ENCODE peak calls at places on chromosomes 16 and 17, in seven cellular contexts. I is mucosa of descending colon, C is left ventricle myocardium inferior, S is psoas muscle, K is keratinocyte, M is A549, G is spleen. Z is an unnamed sample.

GRCh38 chr16:72621651-72622050 is 426.3 kb downstream of the ZFHX3 start:
- DNase-seq in C (no peak), K (no peak), M (no peak), S (no peak), I (no peak), G (no peak), Z (no peak)

GRCh38 chr16:13289515-13289914 is 388.1 kb downstream of the SHISA9 start:
- DNase-seq in S (no peak), C (no peak), K (no peak), M (no peak), I (no peak), G (no peak), Z (no peak)

GRCh38 chr17:77465358-77466041 is 324.7 kb downstream of the SEC14L1 start:
- DNase-seq in I (peak; percentile 61), C (peak; percentile 61), M (no peak), S (no peak), K (no peak), G (peak; percentile 94), Z (peak; percentile 72)

GRCh38 chr17:81238815-81239713 is at the start of the genes NDUFAF8 and TEPSIN:
- DNase-seq in K (peak; percentile 96), M (peak; percentile 100), G (peak; percentile 97), C (peak; percentile 97), S (peak; percentile 98), I (peak; percentile 96), Z (peak; percentile 99)

GRCh38 chr16:48105976-48106375 is 49.8 kb downstream of the ABCC12 start:
- DNase-seq in C (no peak), S (no peak), K (no peak), I (no peak), G (no peak), M (no peak), Z (no peak)

GRCh38 chr16:81650982-81651562 is 128.0 kb upstream of the PLCG2 start:
- DNase-seq in S (peak; percentile 83), C (peak; percentile 78), K (no peak), M (no peak), I (peak; percentile 64), G (no peak), Z (no peak)

GRCh38 chr16:87108941-87109340 is 208.3 kb downstream of the C16orf95 start:
- DNase-seq in K (no peak), I (no peak), S (no peak), G (no peak), C (no peak), M (no peak), Z (no peak)

GRCh38 chr16:57640185-57640584 is 11.8 kb downstream of the ADGRG1 start:
- DNase-seq in M (no peak), K (no peak), G (no peak), C (no peak), S (no peak), I (no peak), Z (no peak)

GRCh38 chr16:72404299-72404698 is 232.3 kb upstream of the PMFBP1 start:
- DNase-seq in C (no peak), K (no peak), G (no peak), S (no peak), I (no peak), M (no peak), Z (no peak)

GRCh38 chr16:27245276-27246231 is 23.0 kb downstream of the NSMCE1 start:
- DNase-seq in G (no peak), K (no peak), I (peak; percentile 39), C (no peak), S (peak; percentile 82), M (peak; percentile 65), Z (peak; percentile 89)

GRCh38 chr16:25707982-25708583 is 16.3 kb downstream of the HS3ST4 start:
- DNase-seq in K (no peak), C (no peak), I (no peak), S (no peak), M (no peak), G (no peak), Z (no peak)

GRCh38 chr17:50918933-50919296 is 52.8 kb upstream of the TOB1 start:
- DNase-seq in G (no peak), S (no peak), I (peak; percentile 72), K (no peak), C (no peak), M (no peak), Z (no peak)

GRCh38 chr17:58344791-58345157 is 7.2 kb downstream of the SUPT4H1 start:
- DNase-seq in I (no peak), M (no peak), G (peak; percentile 84), C (no peak), K (no peak), S (no peak), Z (no peak)

GRCh38 chr16:87681990-87682570 is 79.8 kb downstream of the JPH3 start:
- DNase-seq in M (peak; percentile 46), S (no peak), G (no peak), K (no peak), I (no peak), C (no peak), Z (no peak)

GRCh38 chr16:30602595-30603277 is 7.5 kb downstream of the ZNF689 start:
- DNase-seq in I (no peak), G (no peak), M (no peak), S (no peak), K (no peak), C (no peak), Z (no peak)

GRCh38 chr17:57121308-57122042 is 36.4 kb downstream of the AKAP1 start:
- DNase-seq in G (no peak), K (no peak), M (peak; percentile 77), S (no peak), I (no peak), C (no peak), Z (no peak)

GRCh38 chr17:13030459-13031305 is 12.9 kb upstream of the ELAC2 start:
- DNase-seq in M (peak; percentile 49), I (no peak), C (no peak), S (no peak), K (no peak), G (no peak), Z (peak; percentile 38)

GRCh38 chr16:21652451-21652850 is at the start of gene IGSF6:
- DNase-seq in I (no peak), K (no peak), G (peak; percentile 79), S (no peak), M (no peak), C (no peak), Z (no peak)

GRCh38 chr16:70526403-70526802 is 2.8 kb downstream of the SF3B3 start:
- DNase-seq in I (no peak), G (no peak), C (no peak), M (no peak), K (no peak), S (no peak), Z (no peak)

GRCh38 chr17:61353615-61354014 is 46.0 kb upstream of the TBX2 start:
- DNase-seq in S (no peak), G (peak; percentile 58), K (no peak), M (no peak), I (no peak), C (no peak), Z (no peak)

GRCh38 chr16:72743011-72743761 is 304.7 kb downstream of the ZFHX3 start:
- DNase-seq in I (no peak), K (no peak), G (no peak), S (no peak), M (no peak), C (no peak), Z (no peak)

GRCh38 chr17:8118769-8119574 is 658 bp upstream of the ALOXE3 start:
- DNase-seq in G (peak; percentile 97), K (no peak), C (peak; percentile 91), I (peak; percentile 91), M (peak; percentile 90), S (peak; percentile 94), Z (peak; percentile 92)
- H3K4me1 ChIP-seq in G (peaks cover 68% of the 10 kb centered on the region), K (peaks cover 34% of the 10 kb centered on the region), C (peaks cover 59% of the 10 kb centered on the region), I (peaks cover 48% of the 10 kb centered on the region), M (peaks cover 13% of the 10 kb centered on the region), S (peaks cover 24% of the 10 kb centered on the region), Z (no peaks in the 10 kb centered on the region)

DNA sequence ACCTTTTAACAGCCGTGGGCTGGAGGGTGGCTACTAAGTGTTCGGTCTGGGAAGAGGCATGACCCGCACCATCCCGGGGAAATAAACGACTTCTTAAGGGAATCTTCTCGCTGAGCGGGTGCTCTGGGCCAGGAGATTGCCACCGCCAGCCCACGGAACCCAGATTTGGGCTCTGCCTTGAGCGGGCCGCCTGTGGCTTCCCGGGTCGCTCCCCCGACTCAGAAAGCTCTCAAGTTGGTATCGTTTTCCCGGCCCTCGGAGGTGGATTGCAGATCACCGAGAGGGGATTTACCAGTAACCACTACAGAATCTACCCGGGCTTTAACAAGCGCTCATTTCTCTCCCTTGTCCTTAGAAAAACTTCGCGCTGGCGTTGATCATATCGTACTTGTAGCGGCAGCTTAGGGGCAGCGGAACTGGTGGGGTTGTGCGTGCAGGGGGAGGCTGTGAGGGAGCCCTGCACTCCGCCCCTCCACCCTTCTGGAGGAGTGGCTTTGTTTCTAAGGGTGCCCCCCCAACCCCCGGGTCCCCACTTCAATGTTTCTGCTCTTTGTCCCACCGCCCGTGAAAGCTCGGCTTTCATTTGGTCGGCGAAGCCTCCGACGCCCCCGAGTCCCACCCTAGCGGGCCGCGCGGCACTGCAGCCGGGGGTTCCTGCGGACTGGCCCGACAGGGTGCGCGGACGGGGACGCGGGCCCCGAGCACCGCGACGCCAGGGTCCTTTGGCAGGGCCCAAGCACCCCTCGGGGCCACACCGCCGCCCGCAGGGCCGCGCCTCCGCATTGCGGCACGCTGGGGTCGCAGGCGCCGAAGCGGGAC is 3.6 kb upstream of the CBX4 start:
- DNase-seq in S (no peak), G (no peak), I (peak; percentile 47), M (no peak), K (no peak), C (no peak), Z (no peak)
- H3K4me3 ChIP-seq in S (peak overlapping the region; percentile 73), G (peak overlapping the region; percentile 41), I (no peak overlapping the region), M (no peak overlapping the region), K (peak overlapping the region; percentile 61), C (peak overlapping the region; percentile 82), Z (peak overlapping the region; percentile 46)

DNA sequence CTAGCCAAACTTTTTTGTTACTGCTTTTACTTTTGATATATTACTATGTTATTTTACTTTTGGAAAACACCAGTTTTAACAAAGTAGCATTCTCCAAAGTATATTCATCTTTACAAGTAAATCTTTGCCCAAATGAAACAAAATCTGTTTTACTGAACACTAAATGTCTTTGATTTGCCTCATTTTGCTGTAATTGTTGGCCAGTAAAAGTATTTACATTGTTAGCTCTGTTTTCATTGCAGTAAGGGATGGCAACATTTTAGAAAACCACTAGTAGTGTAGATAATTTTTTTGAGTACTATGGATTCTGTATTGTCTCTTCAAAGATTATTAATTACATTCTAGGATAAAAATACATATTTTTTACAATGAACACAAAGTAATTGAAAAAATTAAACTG is 10.6 kb downstream of the SNTB2 start:
- DNase-seq in I (no peak), K (no peak), G (no peak), S (no peak), M (no peak), C (no peak), Z (no peak)
- TF ChIP-seq CTCF in I (no peak), K (no peak), G (no peak), S (no peak), M (no peak), C (no peak), Z (no peak)

GRCh38 chr17:68381076-68381900 is 76.0 kb downstream of the WIPI1 start:
- DNase-seq in S (no peak), C (no peak), M (no peak), G (no peak), K (no peak), I (no peak), Z (no peak)

GRCh38 chr17:68384941-68385340 is 72.4 kb downstream of the WIPI1 start:
- DNase-seq in S (no peak), I (no peak), M (no peak), K (no peak), C (no peak), G (no peak), Z (no peak)

GRCh38 chr17:68382582-68383085 is 74.7 kb downstream of the WIPI1 start:
- DNase-seq in G (no peak), M (no peak), K (no peak), I (no peak), S (no peak), C (no peak), Z (no peak)

GRCh38 chr17:68383443-68384321 is 73.6 kb downstream of the WIPI1 start:
- DNase-seq in K (no peak), S (no peak), C (no peak), G (no peak), I (no peak), M (no peak), Z (no peak)

GRCh38 chr17:68383120-68383442 is 74.2 kb downstream of the WIPI1 start:
- DNase-seq in G (no peak), M (no peak), K (no peak), S (no peak), C (no peak), I (no peak), Z (no peak)
- H3K4me1 ChIP-seq in G (peaks cover 21% of the 10 kb centered on the region), M (peaks cover 53% of the 10 kb centered on the region), K (no peaks in the 10 kb centered on the region), S (peaks cover 40% of the 10 kb centered on the region), C (peaks cover 82% of the 10 kb centered on the region), I (no peaks in the 10 kb centered on the region), Z (peaks cover 4% of the 10 kb centered on the region)

Z was measured in tibial artery.